ENCODE peak calls at places on chromosomes 5 and 9, in six cellular contexts. G is HL-60; H is stimulated activated CD4-positive, alpha-beta T cell treated with anti-CD3 and anti-CD28 coated beads, Interleukin-1b, Interleukin-23, amount 100 ng/mL, for 24 hours; N is LHCN-M2; X is iPS-NIHi11; J is mesendoderm. L is an unnamed sample.

GRCh38 chr5:74310386-74310785 is 330.1 kb downstream of the ENC1 start:
- DNase-seq in J (no peak), N (no peak), H (no peak), X (no peak), G (no peak), L (no peak)

GRCh38 chr9:121246821-121247511 is 21.0 kb upstream of the GSN start:
- DNase-seq in G (peak), X (no peak), H (no peak), N (peak), J (no peak), L (no peak)

GRCh38 chr5:8844206-8844605 is 701.7 kb downstream of the SEMA5A start:
- DNase-seq in J (no peak), H (no peak), G (no peak), X (no peak), N (no peak), L (no peak)

GRCh38 chr9:36245906-36246305 is 12.3 kb downstream of the GNE start:
- DNase-seq in G (no peak), X (no peak), N (no peak), J (no peak), H (no peak), L (no peak)

GRCh38 chr5:82274343-82275266 is 3.5 kb downstream of the RPS23 start:
- DNase-seq in N (no peak), X (peak), J (peak), H (peak), G (no peak), L (no peak)

GRCh38 chr5:81165493-81166119 is 67.5 kb upstream of the CKMT2 start:
- DNase-seq in G (peak), X (peak), J (peak), N (peak), H (peak), L (peak)

GRCh38 chr9:73132034-73132776 is 19.5 kb upstream of the ANXA1 start:
- DNase-seq in G (peak), H (peak), J (peak), N (peak), X (peak), L (peak)

GRCh38 chr5:105506692-105507277 is 1944.2 kb upstream of the NUDT12 start:
- DNase-seq in H (no peak), G (no peak), X (peak), J (peak), N (peak), L (no peak)

GRCh38 chr5:10338996-10339903 is 14.2 kb upstream of the MARCHF6 start:
- DNase-seq in N (no peak), X (peak), J (no peak), H (no peak), G (no peak), L (peak)

GRCh38 chr9:28956111-28956880 is 1383.0 kb upstream of the C9orf72 start:
- DNase-seq in N (no peak), G (no peak), J (no peak), H (no peak), X (no peak), L (peak)

GRCh38 chr9:108852089-108852488 is 3.7 kb downstream of the ACTL7B start:
- DNase-seq in N (no peak), J (no peak), X (no peak), H (no peak), G (no peak), L (no peak)

GRCh38 chr5:81817086-81817485 is 66.2 kb upstream of the SSBP2 start:
- DNase-seq in N (no peak), H (no peak), J (no peak), G (no peak), X (no peak), L (no peak)

GRCh38 chr9:94882953-94883641 is 156.6 kb downstream of the AOPEP start:
- DNase-seq in G (no peak), X (no peak), H (no peak), N (no peak), J (no peak), L (no peak)

GRCh38 chr9:31140316-31140715 is 1244.1 kb upstream of the ACO1 start:
- DNase-seq in X (no peak), J (peak), G (no peak), N (peak), H (no peak), L (no peak)

GRCh38 chr5:17951392-17952169 is 317.3 kb downstream of the TAF11L14 start:
- DNase-seq in H (no peak), J (peak), G (no peak), N (no peak), X (peak), L (no peak)

GRCh38 chr5:137286025-137286610 is 213.0 kb downstream of the SPOCK1 start:
- DNase-seq in G (no peak), N (no peak), J (no peak), X (no peak), H (no peak), L (no peak)

GRCh38 chr9:82604947-82605656 is 457.8 kb downstream of the RASEF start:
- DNase-seq in N (no peak), J (no peak), X (no peak), G (no peak), H (no peak), L (no peak)

GRCh38 chr5:160250826-160251225 is 21.5 kb downstream of the FABP6 start:
- DNase-seq in H (no peak), J (no peak), N (no peak), X (no peak), G (no peak), L (no peak)

GRCh38 chr9:3824589-3824988 is 298.8 kb upstream of the RFX3 start:
- DNase-seq in H (no peak), X (no peak), J (no peak), N (no peak), G (no peak), L (no peak)

GRCh38 chr9:78041971-78042370 is 10.4 kb upstream of the GNAQ start:
- DNase-seq in X (no peak), N (no peak), H (no peak), G (no peak), J (no peak), L (no peak)

GRCh38 chr9:18788256-18788655 is 244.8 kb downstream of the SAXO1 start:
- DNase-seq in J (no peak), N (no peak), G (no peak), H (no peak), X (no peak), L (no peak)